ENCODE peak calls at places on chromosomes 11 and 22, in four cellular contexts. One of them, this sample, is unnamed.

GRCh38 chr11:19291064-19291463 is 50.3 kb upstream of the E2F8 start:
- DNase-seq in cardiac septum: no peak
- DNase-seq in M059J: no peak
- DNase-seq in mammary epithelial cell: no peak
- DNase-seq in this sample: no peak

GRCh38 chr11:128587415-128587814 is at the start of gene ETS1:
- DNase-seq in cardiac septum: no peak
- DNase-seq in M059J: peak
- DNase-seq in mammary epithelial cell: peak
- DNase-seq in this sample: no peak

GRCh38 chr11:71502871-71503435 is 24.1 kb upstream of the KRTAP5-7 start:
- DNase-seq in cardiac septum: peak
- DNase-seq in M059J: no peak
- DNase-seq in mammary epithelial cell: no peak
- DNase-seq in this sample: no peak

GRCh38 chr11:116707250-116707649 is 65.5 kb downstream of the BUD13 start:
- DNase-seq in cardiac septum: no peak
- DNase-seq in M059J: no peak
- DNase-seq in mammary epithelial cell: no peak
- DNase-seq in this sample: no peak

GRCh38 chr11:86442827-86443226 is 68.1 kb downstream of the CCDC81 start:
- DNase-seq in cardiac septum: no peak
- DNase-seq in M059J: no peak
- DNase-seq in mammary epithelial cell: no peak
- DNase-seq in this sample: no peak

GRCh38 chr22:31088233-31088986 is 7.3 kb downstream of the SMTN start:
- DNase-seq in cardiac septum: no peak
- DNase-seq in M059J: no peak
- DNase-seq in mammary epithelial cell: no peak
- DNase-seq in this sample: no peak

GRCh38 chr11:65316979-65317786 is 2.5 kb downstream of the CDC42EP2 start:
- DNase-seq in cardiac septum: peak
- DNase-seq in M059J: peak
- DNase-seq in mammary epithelial cell: peak
- DNase-seq in this sample: no peak

GRCh38 chr11:27444801-27445215 is 27.8 kb downstream of the LGR4 start:
- DNase-seq in cardiac septum: no peak
- DNase-seq in M059J: no peak
- DNase-seq in mammary epithelial cell: no peak
- DNase-seq in this sample: no peak

GRCh38 chr22:32050678-32051515 is 7.8 kb downstream of the SLC5A1 start:
- DNase-seq in cardiac septum: no peak
- DNase-seq in M059J: peak
- DNase-seq in mammary epithelial cell: peak
- DNase-seq in this sample: peak

GRCh38 chr11:102836290-102836875 is 7.0 kb downstream of the MMP3 start:
- DNase-seq in cardiac septum: no peak
- DNase-seq in M059J: peak
- DNase-seq in mammary epithelial cell: peak
- DNase-seq in this sample: no peak

GRCh38 chr11:33339247-33339646 is 82.1 kb downstream of the HIPK3 start:
- DNase-seq in cardiac septum: no peak
- DNase-seq in M059J: no peak
- DNase-seq in mammary epithelial cell: no peak
- DNase-seq in this sample: no peak

GRCh38 chr11:70547386-70547785 is 149.1 kb downstream of the CTTN start:
- DNase-seq in cardiac septum: no peak
- DNase-seq in M059J: no peak
- DNase-seq in mammary epithelial cell: no peak
- DNase-seq in this sample: no peak

GRCh38 chr11:7444582-7444981 is 40.7 kb upstream of the OLFML1 start:
- DNase-seq in cardiac septum: no peak
- DNase-seq in M059J: no peak
- DNase-seq in mammary epithelial cell: no peak
- DNase-seq in this sample: no peak

GRCh38 chr11:119375629-119376196 is 5.8 kb downstream of the USP2 start:
- DNase-seq in cardiac septum: peak
- DNase-seq in M059J: peak
- DNase-seq in mammary epithelial cell: no peak
- DNase-seq in this sample: peak

GRCh38 chr11:123407996-123408597 is 22.0 kb upstream of the GRAMD1B start:
- DNase-seq in cardiac septum: no peak
- DNase-seq in M059J: no peak
- DNase-seq in mammary epithelial cell: no peak
- DNase-seq in this sample: no peak

GRCh38 chr22:31286360-31287255 is 5.7 kb downstream of the PIK3IP1 start:
- DNase-seq in cardiac septum: peak
- DNase-seq in M059J: no peak
- DNase-seq in mammary epithelial cell: no peak
- DNase-seq in this sample: no peak

GRCh38 chr11:17496406-17496805 is 19.8 kb upstream of the ABCC8 start:
- DNase-seq in cardiac septum: no peak
- DNase-seq in M059J: peak
- DNase-seq in mammary epithelial cell: no peak
- DNase-seq in this sample: no peak

GRCh38 chr11:67006029-67006884 is 16.7 kb upstream of the SYT12 start:
- DNase-seq in cardiac septum: no peak
- DNase-seq in M059J: peak
- DNase-seq in mammary epithelial cell: no peak
- DNase-seq in this sample: no peak

GRCh38 chr11:126282361-126282741 is 542 bp upstream of the TIRAP start:
- DNase-seq in cardiac septum: peak
- DNase-seq in M059J: peak
- DNase-seq in mammary epithelial cell: peak
- DNase-seq in this sample: peak

GRCh38 chr11:32838505-32839274 is 9.0 kb downstream of the PRRG4 start:
- DNase-seq in cardiac septum: no peak
- DNase-seq in M059J: peak
- DNase-seq in mammary epithelial cell: peak
- DNase-seq in this sample: no peak

GRCh38 chr11:117220999-117221774 is 10.7 kb downstream of the PCSK7 start:
- DNase-seq in cardiac septum: peak
- DNase-seq in M059J: no peak
- DNase-seq in mammary epithelial cell: no peak
- DNase-seq in this sample: no peak

GRCh38 chr11:11849127-11849746 is 7.5 kb downstream of the USP47 start:
- DNase-seq in cardiac septum: no peak
- DNase-seq in M059J: peak
- DNase-seq in mammary epithelial cell: peak
- DNase-seq in this sample: peak

GRCh38 chr22:27149886-27150529 is 492.6 kb downstream of the MIAT start:
- DNase-seq in cardiac septum: no peak
- DNase-seq in M059J: no peak
- DNase-seq in mammary epithelial cell: no peak
- DNase-seq in this sample: no peak

GRCh38 chr11:60069471-60069870 is 13.0 kb downstream of the MS4A3 start:
- DNase-seq in cardiac septum: no peak
- DNase-seq in M059J: no peak
- DNase-seq in mammary epithelial cell: peak
- DNase-seq in this sample: no peak

GRCh38 chr22:31206896-31207687 is 5.0 kb upstream of the LIMK2 start:
- DNase-seq in cardiac septum: no peak
- DNase-seq in M059J: no peak
- DNase-seq in mammary epithelial cell: peak
- DNase-seq in this sample: no peak

GRCh38 chr11:111735262-111736116 is 30.7 kb downstream of the PPP2R1B start:
- DNase-seq in cardiac septum: no peak
- DNase-seq in M059J: peak
- DNase-seq in mammary epithelial cell: peak
- DNase-seq in this sample: peak